ENCODE peak calls at places on chromosomes 11 and 22, in nine cellular contexts. P is IMR-90, T is heart left ventricle, X is WTC11, N is body of pancreas, E is AG04450, A is K562, J is tibial artery, D is choroid plexus epithelial cell. C is an unnamed sample.

GRCh38 chr11:69909561-69910518 is 90.6 kb upstream of the FGF3 start:
- DNase-seq in A (peak), N (no peak), D (peak), P (no peak), E (no peak), J (no peak), T (peak), X (peak), C (no peak)

GRCh38 chr11:85167038-85167437 is 460.1 kb downstream of the DLG2 start:
- DNase-seq in E (no peak), D (no peak), T (no peak), A (no peak), X (no peak), J (no peak), N (no peak), P (peak), C (no peak)

GRCh38 chr22:29369460-29369859 is 18.9 kb downstream of the AP1B1 start:
- DNase-seq in D (peak), A (peak), N (peak), X (peak), T (peak), E (no peak), J (peak), P (peak), C (no peak)

GRCh38 chr22:30556388-30556787 is 9.8 kb upstream of the SEC14L6 start:
- DNase-seq in A (no peak), X (no peak), J (no peak), E (no peak), P (no peak), T (no peak), D (no peak), N (no peak), C (no peak)

GRCh38 chr11:47177846-47178245 is 1.2 kb upstream of the ARFGAP2 start:
- DNase-seq in T (peak), J (peak), X (no peak), N (no peak), D (no peak), E (no peak), P (no peak), A (no peak), C (no peak)

GRCh38 chr11:44335052-44335894 is 25.3 kb upstream of the ALX4 start:
- DNase-seq in X (no peak), N (no peak), T (no peak), E (no peak), A (no peak), D (no peak), J (no peak), P (no peak), C (no peak)

GRCh38 chr11:69834811-69835800 is 15.9 kb upstream of the FGF3 start:
- DNase-seq in X (no peak), P (no peak), J (peak), N (no peak), A (no peak), E (no peak), D (no peak), T (no peak), C (no peak)

GRCh38 chr11:46865340-46865739 is 19.3 kb upstream of the CKAP5 start:
- DNase-seq in J (no peak), X (no peak), T (no peak), N (no peak), P (peak), D (peak), A (no peak), E (peak), C (peak)

GRCh38 chr11:100942016-100942415 is 187.6 kb downstream of the PGR start:
- DNase-seq in P (peak), T (peak), E (no peak), D (peak), N (peak), J (no peak), X (no peak), A (peak), C (no peak)

GRCh38 chr22:29816539-29816938 is 21.5 kb downstream of the ASCC2 start:
- DNase-seq in X (no peak), P (no peak), J (no peak), E (no peak), D (no peak), A (no peak), T (no peak), N (no peak), C (no peak)

GRCh38 chr11:69592986-69593385 is 48.0 kb upstream of the CCND1 start:
- DNase-seq in J (no peak), E (no peak), P (no peak), D (no peak), X (no peak), A (no peak), N (no peak), T (no peak), C (no peak)

GRCh38 chr11:69400769-69401590 is 80.5 kb upstream of the LINC01488 start:
- DNase-seq in X (no peak), N (no peak), P (no peak), T (no peak), A (peak), D (no peak), E (no peak), J (peak), C (no peak)

GRCh38 chr11:125300791-125301218 is 136.3 kb downstream of the PKNOX2 start:
- DNase-seq in N (peak), E (peak), J (no peak), P (peak), A (no peak), X (no peak), D (peak), T (no peak), C (peak)

GRCh38 chr11:11973361-11973800 is 35.0 kb downstream of the DKK3 start:
- DNase-seq in P (peak), J (peak), N (peak), A (no peak), X (no peak), T (peak), E (no peak), D (peak), C (peak)

GRCh38 chr11:235180-235997 is 753 bp downstream of the SIRT3 start:
- DNase-seq in T (no peak), E (no peak), J (no peak), N (no peak), A (no peak), D (peak), X (no peak), P (peak), C (no peak)

GRCh38 chr11:86499723-86500129 is 125.0 kb downstream of the CCDC81 start:
- DNase-seq in J (no peak), E (no peak), A (no peak), P (no peak), X (no peak), N (peak), T (no peak), D (no peak), C (no peak)

GRCh38 chr11:34165786-34166557 is 60.5 kb downstream of the NAT10 start:
- DNase-seq in N (no peak), A (peak), J (no peak), T (peak), E (no peak), P (no peak), D (no peak), X (peak), C (no peak)

GRCh38 chr11:12042215-12042676 is 33.8 kb upstream of the DKK3 start:
- DNase-seq in X (no peak), D (peak), A (no peak), N (no peak), T (no peak), E (peak), P (peak), J (no peak), C (peak)

GRCh38 chr11:125163431-125164011 is 1.0 kb upstream of the PKNOX2 start:
- DNase-seq in E (no peak), P (no peak), A (no peak), X (no peak), D (peak), T (no peak), J (no peak), N (no peak), C (no peak)

GRCh38 chr11:44694443-44694842 is 32.3 kb upstream of the TSPAN18 start:
- DNase-seq in T (no peak), A (no peak), J (no peak), D (no peak), E (no peak), X (no peak), P (no peak), N (no peak), C (no peak)

GRCh38 chr22:31286360-31287255 is 5.7 kb downstream of the PIK3IP1 start:
- DNase-seq in N (no peak), D (peak), J (no peak), T (no peak), E (no peak), P (no peak), X (no peak), A (no peak), C (no peak)

GRCh38 chr11:18243783-18244362 is 4.6 kb downstream of the SAA2 start:
- DNase-seq in A (peak), P (peak), J (no peak), E (peak), D (peak), N (peak), T (no peak), X (peak), C (peak)

GRCh38 chr11:79160786-79161403 is 279.9 kb downstream of the TENM4 start:
- DNase-seq in J (no peak), X (no peak), P (no peak), N (no peak), E (no peak), T (no peak), A (no peak), D (no peak), C (no peak)

GRCh38 chr11:126654886-126655806 is 299.7 kb downstream of the ST3GAL4 start:
- DNase-seq in A (no peak), T (no peak), D (no peak), E (no peak), P (no peak), N (no peak), X (no peak), J (no peak), C (no peak)

GRCh38 chr11:72234920-72235319 is 9.1 kb downstream of the PHOX2A start:
- DNase-seq in E (no peak), D (no peak), P (no peak), J (peak), T (no peak), A (no peak), N (no peak), X (no peak), C (no peak)

GRCh38 chr11:79437274-79437980 is 3.4 kb downstream of the TENM4 start:
- DNase-seq in J (peak), N (peak), T (peak), D (peak), E (no peak), P (peak), X (peak), A (no peak), C (no peak)

GRCh38 chr11:3000032-3000961 is 8.2 kb upstream of the NAP1L4 start:
- DNase-seq in N (peak), P (peak), E (peak), A (no peak), T (peak), D (peak), X (no peak), J (peak), C (no peak)

GRCh38 chr11:83006877-83007330 is 64.8 kb downstream of the RAB30 start:
- DNase-seq in D (no peak), J (no peak), P (no peak), A (no peak), N (peak), E (no peak), T (no peak), X (no peak), C (no peak)

GRCh38 chr22:22670076-22670795 is 25.8 kb downstream of the GGTLC2 start:
- DNase-seq in J (no peak), P (no peak), X (no peak), T (no peak), N (no peak), D (no peak), E (no peak), A (no peak), C (no peak)

GRCh38 chr11:65868076-65868667 is 4.4 kb downstream of the EFEMP2 start:
- DNase-seq in X (peak), E (no peak), P (no peak), T (no peak), D (no peak), A (peak), J (peak), N (no peak), C (no peak)

GRCh38 chr11:106426696-106427095 is 349.2 kb downstream of the AASDHPPT start:
- DNase-seq in D (no peak), N (no peak), T (no peak), A (no peak), J (no peak), E (no peak), X (no peak), P (no peak), C (no peak)

GRCh38 chr11:107720305-107720775 is 8.5 kb upstream of the SLN start:
- DNase-seq in P (no peak), T (no peak), A (no peak), X (no peak), E (no peak), N (no peak), J (no peak), D (no peak), C (no peak)

GRCh38 chr11:64713031-64713780 is 9.8 kb downstream of the NRXN2 start:
- DNase-seq in N (peak), J (no peak), E (no peak), D (peak), A (no peak), P (peak), T (no peak), X (peak), C (no peak)

GRCh38 chr22:30205281-30206115 is 41.1 kb downstream of the LIF start:
- DNase-seq in E (peak), D (peak), N (peak), X (no peak), J (peak), T (peak), P (peak), A (peak), C (peak)

GRCh38 chr22:18091916-18092526 is 14.2 kb downstream of the PEX26 start:
- DNase-seq in T (peak), P (peak), J (no peak), N (peak), X (no peak), A (no peak), E (no peak), D (no peak), C (no peak)

GRCh38 chr22:25110596-25110845 is 89.1 kb upstream of the CRYBB3 start:
- DNase-seq in J (no peak), X (no peak), E (no peak), A (no peak), D (no peak), N (no peak), P (no peak), T (no peak), C (no peak)

GRCh38 chr22:35352214-35353111 is 28.4 kb upstream of the HMOX1 start:
- DNase-seq in X (peak), T (peak), A (peak), D (no peak), N (peak), J (peak), E (no peak), P (no peak), C (no peak)

GRCh38 chr11:17411418-17411817 is 23.0 kb upstream of the KCNJ11 start:
- DNase-seq in P (no peak), D (no peak), A (no peak), X (no peak), N (no peak), J (no peak), T (no peak), E (no peak), C (no peak)

GRCh38 chr22:45587638-45588481 is 83.8 kb upstream of the ATXN10 start:
- DNase-seq in D (peak), E (peak), J (no peak), X (no peak), N (no peak), P (peak), T (no peak), A (no peak), C (no peak)

GRCh38 chr11:14413307-14414072 is 54.5 kb upstream of the RRAS2 start:
- DNase-seq in J (no peak), N (peak), D (peak), P (peak), T (peak), A (peak), E (no peak), X (peak), C (peak)
- TF ChIP-seq CTCF in J (no peak), N (no peak), D (peak), P (peak), T (peak), A (peak), E (peak), X (peak), C (peak)

DNA sequence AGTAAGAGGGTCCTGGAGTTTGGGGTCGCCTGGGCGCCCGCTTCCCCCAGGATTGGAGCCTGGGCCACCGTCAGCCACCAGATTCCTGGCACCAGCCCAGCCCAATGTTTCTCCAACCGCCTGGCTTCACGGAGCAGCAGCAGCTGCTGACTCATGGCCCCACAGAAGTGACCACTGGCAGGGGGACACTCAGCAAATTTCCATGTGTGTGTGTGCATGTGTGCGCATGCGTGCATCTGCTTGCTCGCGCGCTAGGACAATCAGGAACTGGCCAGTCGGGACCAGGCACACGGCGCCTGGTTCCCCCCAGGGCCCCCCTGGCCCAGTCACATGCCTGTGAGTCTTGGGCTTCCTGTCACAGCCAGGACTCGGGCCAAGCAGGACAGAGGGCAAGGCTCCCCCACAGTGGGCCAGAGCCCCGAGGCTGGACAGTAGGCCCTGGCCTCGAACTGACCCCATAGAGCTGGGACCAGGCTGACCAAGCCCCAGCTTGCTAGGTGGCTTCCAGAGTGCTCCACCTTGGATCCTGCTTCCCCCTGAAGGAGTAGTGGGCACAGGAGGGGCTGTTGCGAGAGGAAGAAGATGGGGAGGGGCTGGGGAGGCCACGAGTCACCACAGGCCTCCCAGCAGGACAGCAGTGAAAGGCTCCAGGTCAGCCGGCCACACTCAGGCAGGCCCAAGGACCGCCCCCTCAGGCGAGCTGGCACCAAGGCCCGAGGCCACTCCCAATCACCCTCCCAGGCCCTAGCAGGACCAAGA is 3.2 kb downstream of the CTSD start:
- DNase-seq in E (no peak), T (peak), A (peak), P (peak), D (peak), N (peak), J (peak), X (no peak), C (no peak)
- TF ChIP-seq CTCF in E (no peak), T (no peak), A (no peak), P (no peak), D (no peak), N (no peak), J (no peak), X (no peak), C (no peak)

GRCh38 chr11:113771964-113772363 is 1.5 kb downstream of the ZW10 start:
- DNase-seq in X (no peak), D (no peak), J (no peak), T (no peak), N (no peak), P (no peak), A (no peak), E (no peak), C (no peak)

GRCh38 chr11:113773416-113774173 is at the start of gene ZW10:
- DNase-seq in N (peak), J (peak), D (peak), X (peak), E (peak), T (peak), P (peak), A (peak), C (peak)

GRCh38 chr11:113778111-113778910 is 1.3 kb upstream of the CLDN25 start:
- DNase-seq in X (no peak), J (peak), N (peak), E (no peak), P (peak), D (peak), T (peak), A (no peak), C (no peak)

GRCh38 chr11:113773092-113773415 is 438 bp downstream of the ZW10 start:
- DNase-seq in A (peak), X (peak), P (peak), N (peak), T (peak), D (peak), J (no peak), E (no peak), C (no peak)

DNA sequence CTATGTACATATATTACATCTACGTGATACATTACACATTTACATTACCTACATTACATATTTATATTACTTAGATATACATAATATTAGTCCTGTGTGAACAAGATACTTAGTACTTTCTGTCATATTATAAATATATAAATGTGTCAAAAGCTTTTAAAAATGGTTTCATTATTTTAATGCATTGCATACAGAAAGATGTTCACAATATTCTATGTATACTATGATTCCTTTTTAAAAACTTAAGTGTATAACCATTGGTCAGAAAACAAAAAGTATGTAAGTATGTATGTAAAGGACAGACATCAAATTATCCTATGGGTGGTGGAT is 647 bp upstream of the ZW10 start:
- DNase-seq in X (no peak), E (no peak), A (no peak), P (no peak), N (no peak), T (no peak), J (no peak), D (no peak), C (no peak)
- TF ChIP-seq CTCF in X (peak), E (no peak), A (no peak), P (no peak), N (no peak), T (no peak), J (no peak), D (no peak), C (no peak)

GRCh38 chr22:40161182-40161581 is 16.5 kb upstream of the TNRC6B start:
- DNase-seq in E (no peak), J (no peak), T (no peak), N (no peak), A (no peak), D (no peak), P (no peak), X (no peak), C (no peak)

GRCh38 chr22:40157546-40157945 is 20.2 kb upstream of the TNRC6B start:
- DNase-seq in X (no peak), N (no peak), E (no peak), D (no peak), A (no peak), T (no peak), J (no peak), P (no peak), C (no peak)

GRCh38 chr22:40153705-40154104 is 24.0 kb upstream of the TNRC6B start:
- DNase-seq in D (no peak), A (no peak), P (no peak), X (no peak), J (no peak), T (no peak), N (no peak), E (no peak), C (no peak)

GRCh38 chr22:40153186-40153585 is 24.5 kb upstream of the TNRC6B start:
- DNase-seq in P (no peak), N (no peak), J (no peak), X (no peak), E (no peak), A (no peak), T (no peak), D (no peak), C (no peak)

GRCh38 chr22:40156001-40156516 is 21.7 kb upstream of the TNRC6B start:
- DNase-seq in E (no peak), P (peak), D (peak), X (peak), T (peak), J (no peak), A (peak), N (peak), C (no peak)
- TF ChIP-seq CTCF in E (peak), P (peak), D (peak), X (no peak), T (no peak), J (peak), A (peak), N (no peak), C (no peak)

DNA sequence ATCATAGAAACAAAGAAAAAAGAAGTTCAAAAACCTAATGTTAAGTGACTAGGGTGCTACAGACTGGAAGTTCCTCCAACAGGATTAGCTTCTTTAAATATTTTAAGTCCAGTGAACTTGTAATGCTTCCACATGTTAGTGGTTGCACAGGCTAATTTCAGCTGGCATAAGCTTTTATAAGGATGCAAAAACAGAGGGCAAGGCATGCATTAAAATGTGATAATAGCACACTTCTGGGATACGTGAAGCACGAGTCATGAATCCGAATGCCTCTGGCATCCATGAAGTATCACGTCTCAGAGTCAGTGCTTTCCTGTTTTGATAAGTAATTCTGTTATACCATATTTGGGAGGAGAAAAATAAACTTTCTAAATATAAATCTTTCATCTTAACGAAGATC is 106.8 kb downstream of the DCDC1 start:
- DNase-seq in D (no peak), T (no peak), A (no peak), P (peak), N (no peak), E (no peak), J (no peak), X (no peak), C (no peak)
- TF ChIP-seq CTCF in D (no peak), T (no peak), A (no peak), P (no peak), N (no peak), E (no peak), J (no peak), X (no peak), C (no peak)

C was measured in AG09319.